ENCODE peak calls at places on chromosomes 7 and 10, in ten cellular contexts. A is body of pancreas, L is cardiac muscle cell, V is lower leg skin, J is fibroblast of lung, K is dorsolateral prefrontal cortex, W is psoas muscle, T is fibroblast of villous mesenchyme, P is right lobe of liver, M is ovary. E is an unnamed sample.

GRCh38 chr7:113283861-113284260 is 165.5 kb upstream of the SMIM30 start:
- DNase-seq in A (no peak), L (peak; percentile 34), V (no peak), J (peak; percentile 34), K (no peak), W (no peak), T (no peak), P (no peak), M (no peak), E (no peak)

GRCh38 chr10:18822156-18822555 is 162.9 kb downstream of the ARL5B start:
- DNase-seq in A (peak; percentile 2), L (peak; percentile 9), V (no peak), J (peak; percentile 54), K (no peak), W (no peak), T (peak; percentile 19), P (no peak), M (no peak), E (no peak)

GRCh38 chr7:51270965-51271364 is 45.6 kb downstream of the COBL start:
- DNase-seq in A (no peak), L (no peak), V (no peak), J (no peak), K (no peak), W (no peak), T (no peak), P (no peak), M (no peak), E (no peak)

GRCh38 chr10:6678211-6678803 is 98.2 kb upstream of the PRKCQ start:
- DNase-seq in A (peak; percentile 53), L (peak; percentile 65), V (no peak), J (peak; percentile 59), K (no peak), W (peak; percentile 20), T (peak; percentile 44), P (peak; percentile 27), M (peak; percentile 46), E (no peak)

GRCh38 chr10:21195149-21195731 is 298.1 kb upstream of the NEBL start:
- DNase-seq in A (no peak), L (peak; percentile 16), V (no peak), J (no peak), K (no peak), W (no peak), T (no peak), P (no peak), M (no peak), E (no peak)

GRCh38 chr10:15793664-15794063 is 66.6 kb downstream of the MINDY3 start:
- DNase-seq in A (no peak), L (no peak), V (no peak), J (no peak), K (no peak), W (no peak), T (no peak), P (no peak), M (no peak), E (no peak)

GRCh38 chr7:23471090-23471859 is 984 bp upstream of the IGF2BP3 start:
- DNase-seq in A (no peak), L (peak; percentile 82), V (no peak), J (peak; percentile 83), K (no peak), W (no peak), T (peak; percentile 76), P (no peak), M (no peak), E (peak; percentile 88)

GRCh38 chr10:91220954-91221696 is 662 bp downstream of the PCGF5 start:
- DNase-seq in A (peak; percentile 33), L (peak; percentile 21), V (peak; percentile 86), J (peak; percentile 39), K (no peak), W (peak; percentile 27), T (peak; percentile 42), P (peak; percentile 37), M (no peak), E (no peak)

GRCh38 chr7:107958764-107959526 is 44.0 kb downstream of the LAMB1 start:
- DNase-seq in A (peak; percentile 42), L (peak; percentile 90), V (peak; percentile 83), J (peak; percentile 97), K (no peak), W (no peak), T (peak; percentile 96), P (no peak), M (peak; percentile 54), E (no peak)

GRCh38 chr10:95237376-95238170 is 43.5 kb downstream of the ACSM6 start:
- DNase-seq in A (no peak), L (no peak), V (no peak), J (no peak), K (no peak), W (no peak), T (peak; percentile 33), P (no peak), M (no peak), E (no peak)

GRCh38 chr7:74604326-74605020 is 53.0 kb upstream of the GTF2I start:
- DNase-seq in A (peak; percentile 63), L (no peak), V (peak; percentile 94), J (no peak), K (no peak), W (peak; percentile 79), T (no peak), P (peak; percentile 56), M (no peak), E (no peak)

GRCh38 chr7:74612015-74612829 is 45.3 kb upstream of the GTF2I start:
- DNase-seq in A (peak; percentile 53), L (peak; percentile 61), V (peak; percentile 90), J (no peak), K (peak; percentile 42), W (no peak), T (no peak), P (no peak), M (no peak), E (no peak)

GRCh38 chr7:74606909-74607255 is 50.6 kb upstream of the GTF2I start:
- DNase-seq in A (no peak), L (no peak), V (no peak), J (no peak), K (no peak), W (no peak), T (no peak), P (no peak), M (no peak), E (no peak)

GRCh38 chr7:74606101-74606908 is 51.2 kb upstream of the GTF2I start:
- DNase-seq in A (peak; percentile 51), L (peak; percentile 13), V (no peak), J (no peak), K (peak; percentile 42), W (peak; percentile 56), T (peak; percentile 19), P (peak; percentile 70), M (no peak), E (no peak)
- TF ChIP-seq CTCF in A (no peak), L (peak; percentile 5), V (no peak), J (no peak), K (no peak), W (no peak), T (no peak), P (no peak), M (no peak), E (no peak)

GRCh38 chr7:155380986-155381851 is 76.7 kb upstream of the EN2 start:
- DNase-seq in A (no peak), L (no peak), V (no peak), J (no peak), K (no peak), W (no peak), T (no peak), P (no peak), M (no peak), E (no peak)
- H3K4me3 ChIP-seq in A (no peak overlapping the region), L (peak overlapping the region; percentile 8), V (no peak overlapping the region), J (no peak overlapping the region), K (peak overlapping the region; percentile 48), W (peak overlapping the region; percentile 49), T (no peak overlapping the region), P (peak overlapping the region; percentile 19), M (no peak overlapping the region), E (no peak overlapping the region)

DNA sequence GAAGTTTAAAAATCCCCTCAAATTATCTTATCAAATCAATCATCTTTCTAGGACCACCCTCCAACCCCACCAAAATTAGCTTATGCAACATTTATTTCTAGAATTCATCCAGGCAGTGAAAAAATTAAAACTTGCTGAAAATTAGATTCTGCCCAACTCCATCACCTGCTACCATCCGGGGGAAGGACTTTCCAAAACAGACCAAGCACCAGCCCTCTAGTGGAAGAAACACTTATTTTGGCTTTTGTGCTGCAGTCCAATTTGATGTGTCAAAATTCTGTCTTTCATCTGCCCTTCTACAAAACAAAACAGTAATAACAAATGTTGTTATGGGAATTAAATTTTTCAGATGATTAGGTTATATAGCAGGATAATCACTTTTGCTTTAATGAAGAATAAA is 35.1 kb downstream of the GCC1 start:
- DNase-seq in A (no peak), L (no peak), V (no peak), J (no peak), K (no peak), W (no peak), T (no peak), P (no peak), M (no peak), E (no peak)
- TF ChIP-seq CTCF in A (no peak), L (peak; percentile 26), V (no peak), J (no peak), K (no peak), W (no peak), T (peak; percentile 27), P (no peak), M (no peak), E (no peak)

DNA sequence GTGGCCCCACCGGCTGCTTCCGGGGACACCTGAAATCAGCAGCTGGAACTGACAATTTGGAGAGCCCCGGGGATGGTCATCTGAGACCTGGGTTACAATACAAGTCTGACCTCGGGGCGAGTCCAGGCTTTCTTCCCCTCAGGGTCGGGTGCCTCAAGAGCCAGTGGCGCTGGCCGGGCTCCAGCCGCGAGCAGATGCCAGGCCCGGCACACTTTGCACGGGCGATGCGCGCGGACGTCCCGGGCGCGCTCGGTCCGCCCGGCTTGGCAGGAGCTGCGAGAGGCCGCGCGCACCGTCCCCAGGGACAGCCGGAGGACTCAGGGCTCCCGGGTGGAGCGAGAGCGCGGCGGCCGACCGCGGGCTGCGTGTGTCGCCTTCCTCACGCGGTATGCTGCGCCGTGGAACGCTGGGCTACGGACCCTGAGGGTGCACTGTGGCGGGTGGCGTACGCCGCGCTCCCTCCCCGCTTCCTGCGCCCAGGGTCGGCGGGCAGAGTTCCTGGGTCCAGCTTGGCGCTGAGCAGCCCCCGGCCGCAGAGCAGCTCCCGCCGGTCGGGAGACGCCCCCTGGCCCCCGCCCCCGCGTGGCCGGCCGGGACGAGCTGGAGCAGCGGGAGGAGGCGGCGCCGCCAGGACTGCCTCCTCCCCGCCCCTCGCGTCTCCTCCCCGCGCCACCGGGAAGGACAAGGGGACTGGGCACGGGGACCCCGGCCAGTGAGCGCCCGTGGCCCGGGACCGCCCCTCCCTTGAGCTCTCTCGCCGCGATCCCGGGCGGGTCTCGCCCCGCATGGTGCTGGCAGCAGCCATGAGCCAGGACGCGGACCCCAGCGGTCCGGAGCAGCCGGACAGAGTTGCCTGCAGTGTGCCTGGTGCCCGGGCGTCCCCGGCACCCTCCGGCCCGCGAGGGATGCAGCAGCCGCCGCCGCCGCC is at the start of gene RBM20:
- DNase-seq in A (peak; percentile 15), L (peak; percentile 34), V (no peak), J (no peak), K (no peak), W (peak; percentile 62), T (peak; percentile 21), P (peak; percentile 36), M (no peak), E (no peak)
- H3K4me3 ChIP-seq in A (no peak within 1 kb of the TSS), L (peak within 1 kb of the TSS; percentile 93), V (no peak within 1 kb of the TSS), J (peak within 1 kb of the TSS; percentile 48), K (peak within 1 kb of the TSS; percentile 63), W (peak within 1 kb of the TSS; percentile 88), T (peak within 1 kb of the TSS; percentile 56), P (peak within 1 kb of the TSS; percentile 57), M (peak within 1 kb of the TSS; percentile 46), E (peak within 1 kb of the TSS; percentile 41)

E was measured in RWPE2.